ENCODE peak calls at places on chromosomes 7 and 10, in seven cellular contexts. One of them, this sample, is unnamed.

GRCh38 chr10:129848571-129849451 is 115.3 kb downstream of the EBF3 start:
- DNase-seq in left ventricle myocardium inferior: no peak
- DNase-seq in cardiac muscle cell: no peak
- DNase-seq in transverse colon: no peak
- DNase-seq in HFFc6: no peak
- DNase-seq in WTC11: no peak
- DNase-seq in lower leg skin: peak; percentile 42
- DNase-seq in this sample: no peak

GRCh38 chr10:78991187-78991586 is 77.6 kb upstream of the ZMIZ1 start:
- DNase-seq in WTC11: no peak
- DNase-seq in cardiac muscle cell: no peak
- DNase-seq in HFFc6: peak; percentile 69
- DNase-seq in left ventricle myocardium inferior: no peak
- DNase-seq in transverse colon: no peak
- DNase-seq in lower leg skin: no peak
- DNase-seq in this sample: no peak

GRCh38 chr7:2609001-2609411 is 22.8 kb upstream of the TTYH3 start:
- DNase-seq in cardiac muscle cell: peak; percentile 56
- DNase-seq in WTC11: peak; percentile 73
- DNase-seq in transverse colon: no peak
- DNase-seq in HFFc6: no peak
- DNase-seq in left ventricle myocardium inferior: no peak
- DNase-seq in lower leg skin: no peak
- DNase-seq in this sample: no peak

GRCh38 chr10:129743738-129744133 is 220.3 kb downstream of the EBF3 start:
- DNase-seq in cardiac muscle cell: no peak
- DNase-seq in WTC11: peak; percentile 3
- DNase-seq in HFFc6: no peak
- DNase-seq in transverse colon: no peak
- DNase-seq in left ventricle myocardium inferior: no peak
- DNase-seq in lower leg skin: peak; percentile 49
- DNase-seq in this sample: no peak

GRCh38 chr7:122528879-122529481 is 169.9 kb downstream of the RNF133 start:
- DNase-seq in transverse colon: no peak
- DNase-seq in cardiac muscle cell: peak; percentile 61
- DNase-seq in lower leg skin: no peak
- DNase-seq in left ventricle myocardium inferior: no peak
- DNase-seq in HFFc6: peak; percentile 5
- DNase-seq in WTC11: no peak
- DNase-seq in this sample: no peak

GRCh38 chr10:90407116-90407515 is 450.7 kb downstream of the HTR7 start:
- DNase-seq in cardiac muscle cell: no peak
- DNase-seq in WTC11: no peak
- DNase-seq in left ventricle myocardium inferior: no peak
- DNase-seq in lower leg skin: no peak
- DNase-seq in HFFc6: peak; percentile 66
- DNase-seq in transverse colon: no peak
- DNase-seq in this sample: no peak

GRCh38 chr10:114143160-114143559 is 30.8 kb downstream of the CCDC186 start:
- DNase-seq in lower leg skin: no peak
- DNase-seq in left ventricle myocardium inferior: no peak
- DNase-seq in cardiac muscle cell: no peak
- DNase-seq in WTC11: no peak
- DNase-seq in HFFc6: no peak
- DNase-seq in transverse colon: no peak
- DNase-seq in this sample: no peak

GRCh38 chr7:99004781-99005500 is 126.6 kb downstream of the TRRAP start:
- DNase-seq in lower leg skin: peak; percentile 78
- DNase-seq in left ventricle myocardium inferior: no peak
- DNase-seq in cardiac muscle cell: no peak
- DNase-seq in HFFc6: no peak
- DNase-seq in transverse colon: no peak
- DNase-seq in WTC11: no peak
- DNase-seq in this sample: peak; percentile 54

GRCh38 chr10:112999102-112999501 is 49.1 kb downstream of the TCF7L2 start:
- DNase-seq in cardiac muscle cell: no peak
- DNase-seq in lower leg skin: no peak
- DNase-seq in WTC11: no peak
- DNase-seq in transverse colon: no peak
- DNase-seq in HFFc6: no peak
- DNase-seq in left ventricle myocardium inferior: no peak
- DNase-seq in this sample: no peak

GRCh38 chr10:13099666-13100348 is at the start of gene OPTN:
- DNase-seq in left ventricle myocardium inferior: peak; percentile 82
- DNase-seq in lower leg skin: peak; percentile 96
- DNase-seq in transverse colon: peak; percentile 84
- DNase-seq in WTC11: peak; percentile 80
- DNase-seq in HFFc6: peak; percentile 80
- DNase-seq in cardiac muscle cell: peak; percentile 81
- DNase-seq in this sample: peak; percentile 93

GRCh38 chr10:13095929-13096328 is 4.0 kb upstream of the OPTN start:
- DNase-seq in lower leg skin: no peak
- DNase-seq in WTC11: no peak
- DNase-seq in cardiac muscle cell: no peak
- DNase-seq in transverse colon: no peak
- DNase-seq in left ventricle myocardium inferior: no peak
- DNase-seq in HFFc6: no peak
- DNase-seq in this sample: no peak

GRCh38 chr10:13100349-13101294 is 659 bp downstream of the OPTN start:
- DNase-seq in left ventricle myocardium inferior: peak; percentile 31
- DNase-seq in transverse colon: peak; percentile 43
- DNase-seq in cardiac muscle cell: no peak
- DNase-seq in HFFc6: peak; percentile 20
- DNase-seq in WTC11: peak; percentile 31
- DNase-seq in lower leg skin: peak; percentile 88
- DNase-seq in this sample: no peak

GRCh38 chr10:13102002-13102794 is 2.2 kb downstream of the OPTN start:
- DNase-seq in HFFc6: no peak
- DNase-seq in lower leg skin: no peak
- DNase-seq in cardiac muscle cell: no peak
- DNase-seq in transverse colon: no peak
- DNase-seq in WTC11: no peak
- DNase-seq in left ventricle myocardium inferior: no peak
- DNase-seq in this sample: no peak

DNA sequence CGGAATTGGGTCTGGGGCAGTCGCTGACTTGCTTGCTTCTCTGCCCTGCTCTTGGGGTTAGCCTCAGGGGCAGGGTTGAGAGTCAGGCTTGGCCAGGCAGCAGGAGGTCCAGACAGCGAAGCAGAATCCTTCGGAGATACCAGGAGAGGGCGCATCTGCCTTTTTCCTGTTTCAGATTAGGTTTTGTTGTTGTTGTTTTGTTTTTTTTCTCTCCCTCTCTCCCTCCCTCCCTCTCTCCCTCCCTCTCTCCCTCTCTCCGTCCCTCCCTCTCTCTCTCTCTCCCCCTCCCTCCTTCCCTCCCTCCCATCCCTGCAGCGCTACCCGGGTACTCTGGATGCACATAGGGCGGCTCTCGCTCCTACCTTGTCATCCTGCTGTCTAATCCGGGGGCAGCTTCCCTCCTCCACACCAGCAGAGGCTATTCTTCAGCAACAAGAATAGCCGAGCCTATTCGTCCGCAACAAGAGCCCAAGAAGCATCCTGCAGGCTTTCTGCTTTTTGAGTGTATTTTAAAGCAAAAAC is 758 bp upstream of the OPTN start:
- DNase-seq in WTC11: peak; percentile 75
- DNase-seq in left ventricle myocardium inferior: no peak
- DNase-seq in cardiac muscle cell: no peak
- DNase-seq in lower leg skin: no peak
- DNase-seq in HFFc6: peak; percentile 72
- DNase-seq in transverse colon: peak; percentile 62
- DNase-seq in this sample: no peak
- TF ChIP-seq CTCF in WTC11: no peak
- TF ChIP-seq CTCF in left ventricle myocardium inferior: no peak
- TF ChIP-seq CTCF in cardiac muscle cell: peak; percentile 46
- TF ChIP-seq CTCF in lower leg skin: no peak
- TF ChIP-seq CTCF in HFFc6: no peak
- TF ChIP-seq CTCF in transverse colon: peak; percentile 20
- TF ChIP-seq CTCF in this sample: peak; percentile 35

DNA sequence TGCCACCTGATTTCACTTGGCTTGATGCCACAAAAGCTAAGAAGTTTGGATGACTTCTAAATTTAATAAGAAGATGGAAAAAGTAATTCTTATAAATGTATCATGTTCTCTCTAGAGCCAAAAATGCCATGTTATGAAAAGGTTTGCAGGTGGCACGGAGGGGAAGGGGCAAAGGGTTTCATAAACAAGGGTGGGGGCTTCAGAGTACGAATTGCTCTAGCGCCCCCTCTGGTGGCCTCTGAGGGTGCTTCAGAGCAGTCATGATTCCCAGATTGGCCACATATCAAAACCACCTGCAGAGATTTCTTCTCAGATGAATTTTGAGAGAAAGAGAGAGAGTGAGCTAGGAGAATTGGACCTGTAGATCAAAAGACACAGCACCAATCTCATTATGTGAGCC is 208.6 kb upstream of the YAE1 start:
- DNase-seq in left ventricle myocardium inferior: no peak
- DNase-seq in HFFc6: no peak
- DNase-seq in cardiac muscle cell: peak; percentile 37
- DNase-seq in lower leg skin: no peak
- DNase-seq in WTC11: peak; percentile 77
- DNase-seq in transverse colon: no peak
- DNase-seq in this sample: no peak
- TF ChIP-seq CTCF in left ventricle myocardium inferior: no peak
- TF ChIP-seq CTCF in HFFc6: peak; percentile 49
- TF ChIP-seq CTCF in cardiac muscle cell: peak; percentile 24
- TF ChIP-seq CTCF in lower leg skin: no peak
- TF ChIP-seq CTCF in WTC11: peak; percentile 68
- TF ChIP-seq CTCF in transverse colon: no peak
- TF ChIP-seq CTCF in this sample: peak; percentile 43

GRCh38 chr7:81487512-81487911 is 282.3 kb downstream of the HGF start:
- DNase-seq in left ventricle myocardium inferior: no peak
- DNase-seq in cardiac muscle cell: no peak
- DNase-seq in transverse colon: no peak
- DNase-seq in WTC11: no peak
- DNase-seq in HFFc6: no peak
- DNase-seq in lower leg skin: no peak
- DNase-seq in this sample: no peak

GRCh38 chr7:81478664-81479063 is 291.2 kb downstream of the HGF start:
- DNase-seq in HFFc6: no peak
- DNase-seq in left ventricle myocardium inferior: no peak
- DNase-seq in WTC11: no peak
- DNase-seq in transverse colon: peak; percentile 48
- DNase-seq in lower leg skin: no peak
- DNase-seq in cardiac muscle cell: no peak
- DNase-seq in this sample: no peak

GRCh38 chr7:81482600-81483186 is 287.2 kb downstream of the HGF start:
- DNase-seq in HFFc6: peak; percentile 38
- DNase-seq in left ventricle myocardium inferior: no peak
- DNase-seq in transverse colon: no peak
- DNase-seq in cardiac muscle cell: no peak
- DNase-seq in WTC11: no peak
- DNase-seq in lower leg skin: no peak
- DNase-seq in this sample: no peak

GRCh38 chr7:81488210-81488609 is 281.6 kb downstream of the HGF start:
- DNase-seq in lower leg skin: no peak
- DNase-seq in HFFc6: no peak
- DNase-seq in left ventricle myocardium inferior: no peak
- DNase-seq in cardiac muscle cell: no peak
- DNase-seq in WTC11: no peak
- DNase-seq in transverse colon: no peak
- DNase-seq in this sample: no peak

DNA sequence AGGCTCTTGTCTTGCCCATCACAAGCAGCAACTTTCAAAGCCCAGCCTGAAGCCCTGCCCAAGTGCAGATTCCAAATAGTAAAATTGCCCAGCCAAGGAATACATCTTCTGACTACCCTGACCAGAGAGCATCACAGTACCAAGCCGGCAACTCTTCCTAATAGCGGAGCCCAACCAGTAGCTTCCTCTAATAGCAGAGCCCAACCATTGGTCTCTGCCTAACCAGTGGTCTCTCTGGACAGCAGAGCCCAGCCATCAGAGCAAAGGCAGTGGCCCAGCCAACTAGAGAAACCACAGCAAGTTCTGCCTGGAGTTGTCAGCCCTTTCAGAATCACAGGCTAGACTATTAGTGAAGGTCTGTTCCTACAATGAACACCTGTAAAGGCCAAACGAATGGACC is 285.6 kb downstream of the HGF start:
- DNase-seq in WTC11: peak; percentile 18
- DNase-seq in cardiac muscle cell: peak; percentile 82
- DNase-seq in transverse colon: no peak
- DNase-seq in lower leg skin: peak; percentile 82
- DNase-seq in left ventricle myocardium inferior: peak; percentile 37
- DNase-seq in HFFc6: peak; percentile 86
- DNase-seq in this sample: peak; percentile 85
- TF ChIP-seq CTCF in WTC11: no peak
- TF ChIP-seq CTCF in cardiac muscle cell: no peak
- TF ChIP-seq CTCF in transverse colon: no peak
- TF ChIP-seq CTCF in lower leg skin: no peak
- TF ChIP-seq CTCF in left ventricle myocardium inferior: no peak
- TF ChIP-seq CTCF in HFFc6: no peak
- TF ChIP-seq CTCF in this sample: no peak

GRCh38 chr10:14954934-14955333 is 1.0 kb upstream of the DCLRE1C start:
- DNase-seq in HFFc6: no peak
- DNase-seq in WTC11: no peak
- DNase-seq in transverse colon: no peak
- DNase-seq in lower leg skin: no peak
- DNase-seq in cardiac muscle cell: no peak
- DNase-seq in left ventricle myocardium inferior: no peak
- DNase-seq in this sample: no peak

GRCh38 chr10:14952851-14953451 is 945 bp downstream of the DCLRE1C start:
- DNase-seq in cardiac muscle cell: no peak
- DNase-seq in transverse colon: no peak
- DNase-seq in WTC11: peak; percentile 18
- DNase-seq in lower leg skin: no peak
- DNase-seq in HFFc6: no peak
- DNase-seq in left ventricle myocardium inferior: no peak
- DNase-seq in this sample: no peak

GRCh38 chr10:14949291-14949690 is 4.6 kb downstream of the DCLRE1C start:
- DNase-seq in lower leg skin: no peak
- DNase-seq in WTC11: no peak
- DNase-seq in HFFc6: no peak
- DNase-seq in left ventricle myocardium inferior: no peak
- DNase-seq in cardiac muscle cell: no peak
- DNase-seq in transverse colon: no peak
- DNase-seq in this sample: no peak

GRCh38 chr10:14954001-14954770 is at the start of gene DCLRE1C:
- DNase-seq in left ventricle myocardium inferior: peak; percentile 89
- DNase-seq in WTC11: peak; percentile 85
- DNase-seq in transverse colon: peak; percentile 96
- DNase-seq in HFFc6: peak; percentile 87
- DNase-seq in lower leg skin: peak; percentile 98
- DNase-seq in cardiac muscle cell: peak; percentile 93
- DNase-seq in this sample: peak; percentile 96

DNA sequence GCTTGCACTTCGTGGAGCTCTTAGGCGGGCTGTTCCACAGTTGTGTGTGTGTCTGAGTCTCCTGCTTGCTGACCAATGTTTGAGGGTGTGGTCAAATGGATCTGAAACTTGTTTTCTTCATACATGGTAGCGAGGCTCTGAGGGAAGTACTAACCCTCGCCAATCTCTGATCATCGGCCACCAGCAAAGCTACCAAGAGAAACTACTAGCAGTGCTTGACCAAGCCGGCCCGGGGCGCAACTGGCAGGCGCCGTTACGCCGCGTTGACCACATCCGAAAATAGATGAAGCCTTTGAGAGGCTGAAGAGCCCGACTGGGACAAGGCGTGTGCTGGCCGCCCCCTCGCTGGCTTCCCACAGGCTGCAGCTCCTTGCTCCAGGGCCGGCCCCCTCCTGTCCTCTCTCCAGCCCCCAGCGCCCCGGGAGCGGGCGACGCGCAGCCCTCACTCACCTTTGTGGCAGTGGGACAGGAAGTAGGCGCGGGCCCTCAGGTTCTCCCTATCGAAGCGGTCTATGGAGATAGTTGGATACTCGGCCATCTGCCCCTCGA is 370 bp downstream of the DCLRE1C start:
- DNase-seq in WTC11: no peak
- DNase-seq in left ventricle myocardium inferior: peak; percentile 50
- DNase-seq in cardiac muscle cell: peak; percentile 84
- DNase-seq in transverse colon: peak; percentile 61
- DNase-seq in HFFc6: peak; percentile 74
- DNase-seq in lower leg skin: peak; percentile 91
- DNase-seq in this sample: peak; percentile 84
- TF ChIP-seq CTCF in WTC11: no peak
- TF ChIP-seq CTCF in left ventricle myocardium inferior: peak; percentile 3
- TF ChIP-seq CTCF in cardiac muscle cell: no peak
- TF ChIP-seq CTCF in transverse colon: no peak
- TF ChIP-seq CTCF in HFFc6: peak; percentile 28
- TF ChIP-seq CTCF in lower leg skin: no peak
- TF ChIP-seq CTCF in this sample: peak; percentile 23

This sample was measured in osteocyte.